ENCODE peak calls at places on chromosomes 6 and 20, in four cellular contexts. A is psoas muscle, E is right cardiac atrium, V is dorsolateral prefrontal cortex. X is an unnamed sample.

GRCh38 chr6:149079911-149080501 is 237.5 kb upstream of the TAB2 start:
- DNase-seq in V (no peak), A (peak; percentile 45), E (peak; percentile 92), X (no peak)

GRCh38 chr20:32019156-32019510 is 8.9 kb downstream of the CCM2L start:
- DNase-seq in A (no peak), E (no peak), V (no peak), X (no peak)

GRCh38 chr6:123380257-123380656 is 256.5 kb downstream of the TRDN start:
- DNase-seq in V (peak; percentile 23), A (no peak), E (no peak), X (no peak)

GRCh38 chr20:50594231-50594590 is 84.0 kb downstream of the PTPN1 start:
- DNase-seq in V (no peak), A (no peak), E (peak; percentile 40), X (no peak)

GRCh38 chr6:100446115-100446921 is 18.4 kb downstream of the SIM1 start:
- DNase-seq in V (no peak), A (no peak), E (peak; percentile 62), X (no peak)

GRCh38 chr6:66328181-66328580 is 621.2 kb upstream of the EYS start:
- DNase-seq in A (no peak), V (no peak), E (no peak), X (no peak)

GRCh38 chr20:17620371-17621228 is 50.7 kb downstream of the DSTN start:
- DNase-seq in V (peak; percentile 6), E (peak; percentile 54), A (no peak), X (peak; percentile 70)

GRCh38 chr20:17873410-17874270 is 95.0 kb downstream of the SNX5 start:
- DNase-seq in E (peak; percentile 96), V (no peak), A (peak; percentile 89), X (peak; percentile 79)

GRCh38 chr6:134105903-134106302 is 53.5 kb upstream of the SLC2A12 start:
- DNase-seq in A (no peak), E (no peak), V (no peak), X (no peak)

DNA sequence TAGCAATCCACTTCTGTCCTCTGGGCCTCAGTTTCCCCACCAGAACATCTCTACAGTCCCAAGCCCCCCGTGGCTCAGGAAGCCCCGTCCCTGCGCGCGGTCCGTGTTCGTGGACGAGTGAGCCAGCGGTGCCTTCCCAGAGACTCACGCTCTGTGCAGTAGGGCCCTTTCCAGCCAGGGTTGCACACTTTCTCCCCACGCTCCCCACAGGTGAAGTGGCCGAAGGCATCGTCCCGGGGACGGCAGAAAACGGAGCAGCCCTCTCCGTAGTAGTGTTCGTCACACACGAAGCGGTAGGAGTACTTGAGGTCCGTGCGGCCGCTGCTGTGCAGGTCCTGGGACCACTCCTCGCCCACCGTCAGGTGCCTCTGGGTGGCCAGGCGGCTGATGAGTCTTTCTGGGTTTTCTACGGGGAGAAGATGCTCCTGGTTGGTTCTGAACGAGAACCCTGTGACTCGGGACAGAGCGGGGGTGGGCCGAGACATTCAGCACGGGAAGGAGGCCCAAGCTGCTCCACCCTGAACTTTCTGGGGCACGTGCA is 2.7 kb downstream of the DLL1 start:
- DNase-seq in V (no peak), E (peak; percentile 52), A (no peak), X (peak; percentile 74)
- H3K4me3 ChIP-seq in V (peak overlapping the region; percentile 78), E (no peak overlapping the region), A (peak overlapping the region; percentile 84), X (peak overlapping the region; percentile 82)

GRCh38 chr20:57680934-57681914 is 28.6 kb downstream of the PMEPA1 start:
- DNase-seq in V (no peak), E (peak; percentile 29), A (no peak), X (peak; percentile 91)
- H3K4me3 ChIP-seq in V (no peak overlapping the region), E (no peak overlapping the region), A (no peak overlapping the region), X (no peak overlapping the region)

DNA sequence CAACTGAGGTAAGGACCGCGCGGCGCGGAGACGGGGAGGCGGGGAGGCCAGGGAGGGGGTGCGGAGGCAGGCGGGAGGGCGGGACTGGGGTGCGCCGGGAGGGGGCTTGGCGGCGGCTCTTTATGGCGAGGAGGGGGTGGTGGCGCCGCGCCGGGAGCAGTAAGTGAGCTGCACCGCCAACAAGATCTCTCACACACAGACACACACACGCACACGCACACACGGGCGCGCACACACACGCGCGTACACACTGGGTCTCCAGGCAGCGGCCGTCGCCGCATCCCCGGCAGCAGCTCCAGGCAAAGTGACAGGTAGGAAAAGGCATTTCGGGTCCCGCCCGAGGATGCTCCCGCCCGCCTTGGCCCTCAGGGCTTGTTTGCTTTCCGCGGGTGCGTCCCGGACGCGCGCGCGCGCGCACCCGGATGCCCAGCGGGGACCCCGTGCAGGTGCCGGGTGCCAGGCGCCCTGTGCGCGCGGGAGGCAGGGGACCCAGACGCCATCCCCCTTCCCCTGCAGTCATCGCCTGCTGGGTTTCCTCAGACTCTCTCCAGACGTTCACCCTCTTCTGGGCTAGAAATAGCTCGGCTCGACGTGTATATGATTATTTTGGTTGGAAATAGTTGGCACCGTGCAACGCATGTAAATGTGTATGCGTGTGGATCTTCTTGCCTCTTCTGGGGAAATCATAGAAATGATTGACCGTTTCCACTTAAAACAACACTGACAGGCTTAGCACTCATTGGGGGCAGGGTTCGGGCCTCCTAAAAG is at the start of gene PLCB4:
- DNase-seq in V (peak; percentile 51), A (peak; percentile 42), E (peak; percentile 80), X (no peak)
- H3K4me3 ChIP-seq in V (peak within 1 kb of the TSS; percentile 71), A (peak within 1 kb of the TSS; percentile 80), E (peak within 1 kb of the TSS; percentile 92), X (peak within 1 kb of the TSS; percentile 36)

GRCh38 chr20:45810191-45810590 is 2.3 kb upstream of the UBE2C start:
- DNase-seq in E (no peak), A (no peak), V (no peak), X (no peak)

GRCh38 chr20:45814314-45814713 is 1.9 kb downstream of the UBE2C start:
- DNase-seq in V (no peak), A (no peak), E (no peak), X (no peak)

GRCh38 chr20:45813006-45813340 is 529 bp downstream of the UBE2C start:
- DNase-seq in V (no peak), E (no peak), A (no peak), X (no peak)

GRCh38 chr20:45812157-45813005 is at the start of gene UBE2C:
- DNase-seq in A (peak; percentile 96), V (peak; percentile 99), E (peak; percentile 99), X (peak; percentile 95)

DNA sequence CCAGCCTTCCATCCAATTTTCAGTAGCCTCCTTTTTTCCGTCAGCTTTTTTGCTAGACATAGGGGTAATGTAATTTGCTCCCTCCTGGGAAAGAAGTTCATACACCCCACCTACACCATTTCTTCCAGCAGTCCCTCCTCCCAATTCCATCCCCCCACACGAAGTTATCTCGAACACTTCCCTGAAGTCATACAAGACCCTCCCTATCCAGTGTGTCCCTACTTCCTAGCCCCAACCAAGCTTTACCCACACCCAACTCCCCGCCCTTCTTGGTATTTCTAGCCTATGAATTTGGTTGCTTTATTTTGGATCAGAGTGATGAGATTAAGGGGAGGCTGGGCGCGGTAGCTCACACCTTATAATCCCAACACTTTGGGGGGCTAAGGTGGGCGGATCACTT is 1.0 kb downstream of the UBE2C start:
- DNase-seq in E (no peak), A (no peak), V (no peak), X (no peak)
- H3K4me3 ChIP-seq in E (no peak overlapping the region), A (no peak overlapping the region), V (no peak overlapping the region), X (peak overlapping the region; percentile 66)

GRCh38 chr6:35736982-35737412 is at the start of gene ARMC12:
- DNase-seq in V (no peak), E (peak; percentile 43), A (no peak), X (peak; percentile 79)
- H3K4me3 ChIP-seq in V (no peak within 1 kb of the TSS), E (no peak within 1 kb of the TSS), A (no peak within 1 kb of the TSS), X (no peak within 1 kb of the TSS)

DNA sequence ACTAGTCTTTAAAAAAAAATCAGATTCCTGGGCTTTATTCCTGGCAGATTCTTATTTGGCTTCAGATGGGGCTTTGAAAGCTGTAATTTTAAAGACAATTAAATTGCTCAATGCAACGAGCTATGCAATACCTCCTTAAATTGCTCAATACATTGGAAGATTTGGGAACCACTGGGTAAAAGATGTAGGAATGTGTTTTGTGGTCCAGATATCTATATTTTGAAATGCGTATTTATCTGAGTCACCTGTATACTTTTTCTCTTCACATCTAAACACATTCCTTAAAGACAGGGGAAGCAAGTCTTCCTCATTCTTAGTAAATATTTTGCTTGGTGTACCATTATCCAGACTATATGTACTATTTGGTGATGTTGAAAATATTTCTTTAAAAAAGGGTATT is 29.6 kb upstream of the MAP7 start:
- DNase-seq in V (no peak), A (no peak), E (no peak), X (no peak)
- H3K4me3 ChIP-seq in V (no peak overlapping the region), A (no peak overlapping the region), E (no peak overlapping the region), X (no peak overlapping the region)

DNA sequence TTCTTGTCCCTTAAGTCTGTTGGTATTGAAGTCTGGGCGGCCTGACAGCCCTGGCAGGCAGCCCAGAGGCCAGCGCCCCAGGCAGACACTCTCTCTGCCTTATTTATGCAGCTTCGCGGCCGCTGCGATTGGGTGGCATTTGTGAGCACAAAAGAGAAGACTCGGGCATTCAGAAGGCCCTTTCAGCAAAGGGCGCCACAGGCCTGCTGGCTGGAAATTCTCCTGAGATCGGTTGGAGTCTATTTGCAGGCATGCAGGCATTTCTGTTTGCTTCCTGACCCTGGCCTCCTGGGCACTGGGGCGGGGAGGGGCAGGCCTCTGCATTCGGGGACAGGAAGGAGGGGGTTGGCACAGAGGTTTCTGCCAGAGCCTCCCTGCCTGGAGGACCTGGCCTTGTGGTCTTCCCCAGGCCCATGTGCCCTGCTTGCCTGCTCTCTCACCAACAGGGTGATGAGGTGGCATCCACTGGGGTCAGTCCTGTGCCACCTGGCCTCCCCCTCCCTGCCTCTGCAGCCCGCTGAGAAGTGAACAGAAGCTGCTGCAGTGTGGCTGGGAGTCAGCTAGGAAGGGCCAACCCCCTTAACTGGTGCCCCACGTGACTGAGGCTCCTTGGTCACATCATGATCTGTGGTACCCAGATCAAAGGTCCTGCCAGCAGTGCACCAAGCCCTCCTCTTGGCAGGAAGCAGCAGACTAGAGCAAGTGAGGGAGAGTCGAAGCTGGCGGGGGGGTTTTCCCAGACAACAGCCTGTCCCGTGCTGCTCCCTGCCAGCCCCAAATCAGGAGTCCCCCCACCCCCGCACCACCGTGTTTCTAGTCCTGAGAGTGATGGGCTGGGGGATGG is 16.6 kb upstream of the CCDC167 start:
- DNase-seq in A (no peak), V (peak; percentile 73), E (peak; percentile 71), X (peak; percentile 90)
- H3K4me3 ChIP-seq in A (no peak overlapping the region), V (no peak overlapping the region), E (no peak overlapping the region), X (peak overlapping the region; percentile 24)

GRCh38 chr20:44310664-44311639 is at the start of gene FITM2:
- DNase-seq in V (peak; percentile 95), E (peak; percentile 100), A (peak; percentile 100), X (peak; percentile 100)

GRCh38 chr20:44304383-44304782 is 6.6 kb downstream of the FITM2 start:
- DNase-seq in V (no peak), A (no peak), E (no peak), X (no peak)

GRCh38 chr20:44306927-44307326 is 4.1 kb downstream of the FITM2 start:
- DNase-seq in V (no peak), E (no peak), A (no peak), X (no peak)

GRCh38 chr20:44314870-44315269 is 3.9 kb upstream of the FITM2 start:
- DNase-seq in E (no peak), V (no peak), A (no peak), X (no peak)

GRCh38 chr20:44309763-44310663 is 989 bp downstream of the FITM2 start:
- DNase-seq in E (peak; percentile 75), A (peak; percentile 59), V (no peak), X (no peak)
- H3K4me3 ChIP-seq in E (peak overlapping the region; percentile 53), A (peak overlapping the region; percentile 93), V (peak overlapping the region; percentile 99), X (peak overlapping the region; percentile 80)

GRCh38 chr6:163837681-163838431 is 423.3 kb downstream of the QKI start:
- DNase-seq in E (peak; percentile 60), V (no peak), A (no peak), X (no peak)
- H3K4me3 ChIP-seq in E (no peak overlapping the region), V (peak overlapping the region; percentile 51), A (peak overlapping the region; percentile 59), X (no peak overlapping the region)

X was measured in spleen.